ENCODE peak calls at places on chromosomes 4 and X, in four cellular contexts. P is H1, E is K562, B is HepG2. D is an unnamed sample.

GRCh38 chr4:22237846-22238513 is 277.9 kb downstream of the ADGRA3 start:
- DNase-seq in P (no peak), E (no peak), B (peak), D (no peak)

GRCh38 chr4:57048590-57049304 is 61.4 kb downstream of the IGFBP7 start:
- DNase-seq in P (no peak), E (no peak), B (no peak), D (no peak)

GRCh38 chr4:141705048-141705746 is 68.8 kb downstream of the IL15 start:
- DNase-seq in P (no peak), E (no peak), B (no peak), D (no peak)

GRCh38 chrX:6021316-6022091 is 207.2 kb downstream of the NLGN4X start:
- DNase-seq in P (no peak), E (no peak), B (peak), D (no peak)

GRCh38 chr4:148238797-148239196 is 203.4 kb downstream of the NR3C2 start:
- DNase-seq in P (no peak), E (no peak), B (no peak), D (no peak)

GRCh38 chrX:123607806-123608205 is 125.0 kb downstream of the THOC2 start:
- DNase-seq in P (no peak), E (no peak), B (no peak), D (no peak)

GRCh38 chrX:65932173-65933084 is 107.5 kb downstream of the VSIG4 start:
- DNase-seq in P (no peak), E (peak), B (peak), D (peak)

GRCh38 chrX:119636419-119636818 is 30.2 kb upstream of the NKRF start:
- DNase-seq in P (no peak), E (no peak), B (no peak), D (no peak)

GRCh38 chr4:858831-859451 is 33.0 kb upstream of the CPLX1 start:
- DNase-seq in P (no peak), E (no peak), B (no peak), D (no peak)

GRCh38 chr4:119025916-119026661 is 109.5 kb upstream of the MYOZ2 start:
- DNase-seq in P (no peak), E (no peak), B (no peak), D (peak)

DNA sequence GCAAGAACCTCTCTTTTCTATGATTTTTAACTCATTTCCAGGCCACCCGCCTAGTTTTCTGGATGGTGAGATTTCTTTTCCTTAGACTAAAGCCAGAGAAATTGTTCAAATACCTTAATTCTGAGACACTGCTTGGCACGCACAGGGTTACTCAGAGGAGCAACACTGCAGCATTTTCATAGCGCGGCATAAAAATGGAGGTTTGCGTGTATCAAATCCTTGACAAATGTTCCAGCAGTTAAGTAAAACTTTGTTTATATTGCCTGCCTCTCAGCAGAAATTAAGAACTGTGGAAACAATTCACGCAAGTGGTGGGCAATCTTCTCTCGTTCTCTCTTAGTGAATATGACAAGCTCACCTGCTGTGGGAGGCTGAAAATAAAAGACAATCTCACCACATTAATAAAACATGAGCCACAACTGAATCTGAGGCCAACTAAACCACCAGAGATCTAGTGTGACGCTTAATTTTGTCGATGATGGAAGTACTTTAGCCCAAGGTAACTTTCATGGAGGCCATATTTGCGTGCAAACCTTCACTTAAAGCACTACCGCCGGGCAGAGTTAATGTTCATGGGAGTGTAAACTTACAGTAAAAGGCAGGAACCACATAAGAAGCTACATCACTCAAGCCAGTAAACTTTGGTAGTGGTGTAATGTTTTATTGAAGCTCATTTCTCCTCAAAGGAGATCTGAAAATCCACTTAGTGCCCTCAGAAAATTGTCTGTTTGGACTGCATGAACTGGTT is 894.8 kb upstream of the EPHA5 start:
- DNase-seq in P (no peak), E (no peak), B (no peak), D (no peak)
- H3K9ac ChIP-seq in P (no peak), E (no peak), B (no peak), D (no peak)

GRCh38 chr4:75920327-75920726 is 18.1 kb upstream of the PPEF2 start:
- DNase-seq in P (no peak), E (no peak), B (no peak), D (no peak)

GRCh38 chr4:75921910-75922309 is 18.9 kb downstream of the NAAA start:
- DNase-seq in P (no peak), E (no peak), B (no peak), D (no peak)

GRCh38 chr4:75922588-75922987 is 18.2 kb downstream of the NAAA start:
- DNase-seq in P (no peak), E (no peak), B (no peak), D (no peak)

GRCh38 chr4:75916091-75916661 is 13.9 kb upstream of the PPEF2 start:
- DNase-seq in P (no peak), E (peak), B (peak), D (peak)

GRCh38 chr4:75919914-75920313 is 17.7 kb upstream of the PPEF2 start:
- DNase-seq in P (no peak), E (no peak), B (no peak), D (no peak)
- TF ChIP-seq POLR2AphosphoS5 in P (no peak), E (no peak), B (no peak), D (no peak)

GRCh38 chr4:24419147-24420034 is 165.0 kb downstream of the DHX15 start:
- DNase-seq in P (peak), E (peak), B (peak), D (peak)
- TF ChIP-seq FOSL1 in P (no peak), E (no peak), B (no peak), D (no peak)

GRCh38 chr4:110631582-110632505 is 9.0 kb upstream of the PITX2 start:
- DNase-seq in P (no peak), E (peak), B (peak), D (peak)

GRCh38 chr4:110630621-110631402 is 7.9 kb upstream of the PITX2 start:
- DNase-seq in P (no peak), E (no peak), B (no peak), D (no peak)

GRCh38 chr4:110628321-110629213 is 5.7 kb upstream of the PITX2 start:
- DNase-seq in P (no peak), E (no peak), B (no peak), D (no peak)

GRCh38 chr4:110629780-110630500 is 7.1 kb upstream of the PITX2 start:
- DNase-seq in P (no peak), E (no peak), B (no peak), D (no peak)

GRCh38 chr4:110629214-110629754 is 6.4 kb upstream of the PITX2 start:
- DNase-seq in P (no peak), E (no peak), B (no peak), D (no peak)
- H3K9ac ChIP-seq in P (no peak), E (no peak), B (no peak), D (no peak)

GRCh38 chr4:40276541-40276940 is 58.6 kb upstream of the CHRNA9 start:
- DNase-seq in P (no peak), E (no peak), B (no peak), D (no peak)
- TF ChIP-seq POLR2AphosphoS5 in P (no peak), E (no peak), B (no peak), D (no peak)

GRCh38 chr4:88356771-88357170 is 21.9 kb upstream of the HERC6 start:
- DNase-seq in P (no peak), E (no peak), B (no peak), D (no peak)
- TF ChIP-seq FOSL1 in P (no peak), E (no peak), B (no peak), D (no peak)

GRCh38 chr4:174215055-174215454 is 68.4 kb downstream of the FBXO8 start:
- DNase-seq in P (no peak), E (no peak), B (no peak), D (no peak)

GRCh38 chr4:174215936-174216699 is 67.3 kb downstream of the FBXO8 start:
- DNase-seq in P (no peak), E (no peak), B (no peak), D (no peak)

GRCh38 chr4:174216935-174217272 is 66.6 kb downstream of the FBXO8 start:
- DNase-seq in P (no peak), E (no peak), B (no peak), D (no peak)

GRCh38 chr4:174218127-174218790 is 65.2 kb downstream of the FBXO8 start:
- DNase-seq in P (no peak), E (no peak), B (no peak), D (no peak)

DNA sequence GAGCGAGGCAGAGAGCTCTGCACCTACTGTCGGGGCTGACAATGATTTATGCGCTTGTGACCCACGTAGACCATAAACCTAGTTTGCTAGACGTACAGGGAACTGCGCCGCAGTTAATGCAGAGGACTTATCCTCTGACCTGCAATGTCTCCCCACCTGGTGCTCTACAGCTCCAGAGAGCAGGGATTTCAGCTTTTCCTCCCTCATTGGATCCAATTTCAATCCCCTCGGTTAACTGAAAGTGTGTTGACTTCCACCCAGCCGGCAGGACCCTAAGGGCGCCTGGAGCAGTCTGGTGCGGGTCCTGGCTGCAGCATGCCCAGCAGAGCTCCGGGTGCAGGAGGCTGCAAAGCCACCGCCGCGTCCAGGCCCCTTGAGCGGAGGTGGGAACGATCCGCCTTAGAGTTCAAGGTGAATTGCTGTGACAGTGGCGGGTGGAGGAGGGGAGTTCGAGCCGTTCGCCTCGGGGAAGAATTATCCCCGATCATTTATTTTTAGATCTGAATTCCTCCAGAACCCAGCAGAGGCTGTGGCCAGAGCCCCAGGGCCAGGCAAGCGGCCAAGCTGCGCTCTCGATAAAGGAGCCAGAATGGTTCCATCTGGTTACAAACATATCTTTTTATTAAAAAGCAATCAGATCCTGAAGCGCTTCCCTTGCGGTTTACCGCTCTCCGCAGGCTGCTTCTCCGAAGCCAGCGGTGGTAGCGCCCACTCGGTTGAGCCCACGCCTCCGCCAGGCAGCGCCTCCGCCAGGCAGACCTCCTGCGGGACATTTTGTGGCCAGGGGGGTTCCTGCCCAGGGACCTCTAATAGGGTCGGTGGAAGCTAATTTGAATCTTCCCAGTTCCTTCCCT is 66.0 kb downstream of the FBXO8 start:
- DNase-seq in P (no peak), E (no peak), B (no peak), D (no peak)
- H3K9ac ChIP-seq in P (no peak), E (no peak), B (no peak), D (no peak)

D was measured in HCT116.